ENCODE peak calls at places on chromosomes 2 and 18, in eight cellular contexts. T is effector memory CD4-positive, alpha-beta T cell; P is left cardiac atrium; G is M059J; V is NCI-H1417 treated with DMSO at 0.1 percent for 48 hours; D is effector memory CD8-positive, alpha-beta T cell; E is glutamatergic neuron; F is Calu3. I is an unnamed sample.

GRCh38 chr2:64462940-64463339 is 9.0 kb downstream of the LGALSL start:
- DNase-seq in T (no peak), V (no peak), G (no peak), F (no peak), E (no peak), D (no peak), P (no peak), I (no peak)

GRCh38 chr2:133485868-133486267 is 82.4 kb downstream of the NCKAP5 start:
- DNase-seq in F (no peak), T (no peak), G (no peak), D (no peak), P (no peak), E (no peak), V (no peak), I (no peak)

GRCh38 chr2:69789129-69789528 is 40.3 kb upstream of the GMCL1 start:
- DNase-seq in P (no peak), D (no peak), V (no peak), E (no peak), T (no peak), F (no peak), G (peak), I (peak)

GRCh38 chr18:5879479-5879882 is 15.8 kb downstream of the TMEM200C start:
- DNase-seq in F (no peak), T (no peak), D (no peak), E (no peak), P (no peak), G (peak), V (no peak), I (no peak)

GRCh38 chr2:219521066-219521880 is 7.0 kb downstream of the ASIC4 start:
- DNase-seq in E (peak), V (no peak), D (no peak), T (no peak), F (peak), P (peak), G (peak), I (no peak)

GRCh38 chr2:1598800-1599199 is 145.5 kb downstream of the PXDN start:
- DNase-seq in F (no peak), T (no peak), V (no peak), E (no peak), G (no peak), P (no peak), D (no peak), I (no peak)

GRCh38 chr2:10722252-10722825 is 909 bp downstream of the ATP6V1C2 start:
- DNase-seq in D (no peak), F (no peak), V (no peak), P (no peak), T (no peak), G (no peak), E (no peak), I (no peak)

GRCh38 chr2:45169339-45170190 is 160.3 kb upstream of the SIX2 start:
- DNase-seq in P (no peak), D (no peak), F (peak), V (no peak), T (no peak), E (peak), G (no peak), I (no peak)

GRCh38 chr18:77080283-77080682 is 52.3 kb downstream of the MBP start:
- DNase-seq in D (peak), V (no peak), G (no peak), P (no peak), E (no peak), F (no peak), T (no peak), I (no peak)

GRCh38 chr2:226796012-226796839 is 3.4 kb downstream of the IRS1 start:
- DNase-seq in E (peak), V (no peak), P (no peak), F (no peak), T (no peak), D (no peak), G (no peak), I (no peak)

GRCh38 chr18:58911766-58912165 is 47.1 kb downstream of the ZNF532 start:
- DNase-seq in G (peak), F (no peak), D (no peak), V (no peak), T (no peak), P (no peak), E (no peak), I (no peak)

GRCh38 chr2:65554765-65555561 is 122.6 kb upstream of the SPRED2 start:
- DNase-seq in T (no peak), V (no peak), D (no peak), P (no peak), F (no peak), E (no peak), G (peak), I (no peak)

GRCh38 chr2:157839162-157839801 is 36.8 kb downstream of the ACVR1 start:
- DNase-seq in T (no peak), G (peak), F (no peak), P (no peak), E (peak), V (peak), D (no peak), I (no peak)

GRCh38 chr2:215624423-215624829 is 188.6 kb upstream of the FN1 start:
- DNase-seq in P (peak), V (no peak), T (no peak), E (no peak), G (peak), F (no peak), D (no peak), I (peak)

GRCh38 chr18:23629444-23629946 is 33.2 kb downstream of the ANKRD29 start:
- DNase-seq in G (peak), P (no peak), D (no peak), V (no peak), E (no peak), T (no peak), F (peak), I (no peak)

GRCh38 chr18:36809590-36810381 is 19.0 kb downstream of the TPGS2 start:
- DNase-seq in V (peak), D (peak), F (peak), G (peak), T (no peak), E (no peak), P (no peak), I (no peak)

GRCh38 chr2:234593636-234594035 is 96.8 kb upstream of the ARL4C start:
- DNase-seq in G (peak), D (no peak), P (no peak), E (no peak), V (no peak), F (no peak), T (no peak), I (no peak)

GRCh38 chr2:240167588-240167880 is 27.1 kb upstream of the OTOS start:
- DNase-seq in G (no peak), D (no peak), P (no peak), F (no peak), E (no peak), T (no peak), V (no peak), I (no peak)

GRCh38 chr2:240918258-240919091 is 12.3 kb downstream of the CROCC2 start:
- DNase-seq in F (no peak), V (no peak), E (peak), T (no peak), P (peak), D (no peak), G (no peak), I (no peak)

GRCh38 chr2:23912054-23912453 is 14.9 kb downstream of the ATAD2B start:
- DNase-seq in F (peak), D (no peak), P (no peak), G (peak), T (no peak), V (no peak), E (no peak), I (no peak)

GRCh38 chr18:55233850-55234249 is 274.6 kb upstream of the CCDC68 start:
- DNase-seq in T (no peak), F (no peak), E (no peak), V (no peak), G (no peak), P (no peak), D (no peak), I (no peak)

GRCh38 chr2:179768765-179769164 is 92.6 kb downstream of the ZNF385B start:
- DNase-seq in P (no peak), T (no peak), G (peak), V (no peak), F (no peak), E (no peak), D (no peak), I (no peak)

GRCh38 chr2:231935207-231935524 is 9.0 kb upstream of the NPPC start:
- DNase-seq in E (no peak), F (no peak), V (no peak), G (no peak), D (no peak), P (no peak), T (no peak), I (no peak)

GRCh38 chr2:200631287-200631686 is 45.5 kb downstream of the AOX1 start:
- DNase-seq in D (no peak), G (no peak), V (no peak), E (no peak), T (no peak), F (no peak), P (no peak), I (no peak)

GRCh38 chr2:232901711-232902578 is 31.9 kb downstream of the SNORC start:
- DNase-seq in D (no peak), P (peak), E (no peak), T (no peak), V (no peak), G (peak), F (peak), I (no peak)

GRCh38 chr2:98383166-98383565 is 36.9 kb downstream of the CNGA3 start:
- DNase-seq in G (no peak), P (no peak), T (no peak), F (no peak), E (no peak), V (no peak), D (no peak), I (no peak)

GRCh38 chr18:13137939-13138821 is 80.4 kb upstream of the LDLRAD4 start:
- DNase-seq in T (peak), V (no peak), P (peak), G (no peak), F (peak), D (peak), E (no peak), I (no peak)

GRCh38 chr2:73588177-73588576 is 54.0 kb downstream of the NAT8 start:
- DNase-seq in E (no peak), V (no peak), D (no peak), P (no peak), F (no peak), G (no peak), T (no peak), I (no peak)

GRCh38 chr18:36348971-36349417 is 51.5 kb downstream of the FHOD3 start:
- DNase-seq in V (no peak), F (no peak), E (no peak), T (no peak), D (no peak), G (no peak), P (no peak), I (no peak)

I was measured in thoracic aorta.